ENCODE peak calls at places on chromosomes 4 and X, in eight cellular contexts. H, I, J, B, V, R, K and W are unnamed samples.
A peak's percentile ranks its signal among the peaks of the same experiment; 100 is the strongest.

GRCh38 chrX:11108253-11108941 is 2.7 kb upstream of the HCCS start:
- DNase-seq in V (no peak), R (no peak), K (no peak), I (no peak), J (no peak), H (no peak), B (no peak), W (no peak)

GRCh38 chr4:54005475-54005874 is 58.9 kb downstream of the CHIC2 start:
- DNase-seq in J (no peak), B (peak; percentile 58), I (peak; percentile 67), V (no peak), R (no peak), K (no peak), H (no peak), W (no peak)

GRCh38 chrX:57596109-57596870 is 4.5 kb downstream of the ZXDB start:
- DNase-seq in I (peak; percentile 26), V (no peak), B (no peak), J (no peak), H (no peak), R (no peak), K (no peak), W (no peak)

GRCh38 chr4:96016615-96017299 is 176.9 kb downstream of the PDHA2 start:
- DNase-seq in R (no peak), K (peak; percentile 81), B (no peak), V (no peak), I (peak; percentile 62), J (no peak), H (no peak), W (no peak)

GRCh38 chrX:41031256-41031967 is 53.8 kb upstream of the USP9X start:
- DNase-seq in J (no peak), R (no peak), B (no peak), H (no peak), I (no peak), K (no peak), V (no peak), W (no peak)

GRCh38 chr4:113564493-113564892 is 197.0 kb downstream of the CAMK2D start:
- DNase-seq in J (no peak), V (no peak), B (no peak), I (no peak), R (no peak), K (no peak), H (no peak), W (no peak)

GRCh38 chr4:106344324-106344970 is 24.1 kb downstream of the GIMD1 start:
- DNase-seq in K (peak; percentile 27), V (no peak), J (no peak), H (no peak), R (no peak), B (peak; percentile 71), I (peak; percentile 67), W (no peak)

GRCh38 chr4:5144384-5144783 is 93.1 kb downstream of the STK32B start:
- DNase-seq in R (no peak), K (no peak), J (no peak), I (no peak), H (no peak), V (no peak), B (no peak), W (no peak)

GRCh38 chrX:110415440-110416167 is 57.0 kb downstream of the RTL9 start:
- DNase-seq in K (peak; percentile 43), R (no peak), J (no peak), H (no peak), B (peak; percentile 74), I (peak; percentile 78), V (no peak), W (no peak)

GRCh38 chrX:120664081-120664480 is 34.2 kb upstream of the C1GALT1C1 start:
- DNase-seq in B (peak; percentile 13), J (no peak), I (peak; percentile 39), R (no peak), K (peak; percentile 43), H (no peak), V (no peak), W (no peak)

GRCh38 chr4:73413294-73413755 is 9.2 kb downstream of the ALB start:
- DNase-seq in K (no peak), I (no peak), J (no peak), B (no peak), V (no peak), R (no peak), H (no peak), W (no peak)

GRCh38 chrX:65596270-65596669 is 61.7 kb upstream of the LAS1L start:
- DNase-seq in B (peak; percentile 49), V (peak; percentile 27), K (peak; percentile 69), R (no peak), J (peak; percentile 42), H (no peak), I (peak; percentile 44), W (no peak)

DNA sequence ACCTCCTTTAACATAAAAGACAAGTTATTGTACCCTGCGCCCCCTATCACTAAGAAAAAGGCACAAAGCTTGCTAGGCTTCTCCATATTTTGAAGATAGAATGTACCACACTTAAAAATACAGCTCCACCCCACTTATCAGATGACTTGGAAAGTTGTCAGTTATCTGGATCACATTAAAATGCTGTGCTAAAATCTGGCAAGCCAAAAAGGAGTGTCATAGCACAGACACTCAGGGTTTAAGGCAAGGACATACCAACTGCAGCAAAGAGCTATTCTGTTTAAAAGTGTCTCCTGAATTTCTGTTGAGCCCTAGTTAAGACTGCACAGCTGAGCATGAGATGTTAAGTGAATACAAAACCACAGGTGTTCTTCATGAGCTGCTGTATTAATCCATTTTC is 182.5 kb upstream of the FAT4 start:
- DNase-seq in B (no peak), J (no peak), H (no peak), K (no peak), I (peak; percentile 56), V (no peak), R (no peak), W (no peak)
- H3K4me3 ChIP-seq in B (no peak overlapping the region), J (no peak overlapping the region), H (no peak overlapping the region), K (no peak overlapping the region), I (no peak overlapping the region), V (no peak overlapping the region), R (no peak overlapping the region), W (no peak overlapping the region)

GRCh38 chrX:72029473-72030411 is 102.0 kb downstream of the RTL5 start:
- DNase-seq in J (peak; percentile 81), K (peak; percentile 82), R (no peak), B (peak; percentile 90), V (peak; percentile 7), I (peak; percentile 85), H (no peak), W (peak; percentile 56)
- H3K4me3 ChIP-seq in J (no peak overlapping the region), K (no peak overlapping the region), R (no peak overlapping the region), B (no peak overlapping the region), V (no peak overlapping the region), I (no peak overlapping the region), H (no peak overlapping the region), W (peak overlapping the region; percentile 61)

GRCh38 chr4:87934973-87935372 is 40.5 kb upstream of the SPP1 start:
- DNase-seq in B (no peak), I (no peak), J (no peak), R (no peak), H (no peak), K (no peak), V (no peak), W (no peak)
- H3K4me3 ChIP-seq in B (no peak overlapping the region), I (no peak overlapping the region), J (no peak overlapping the region), R (no peak overlapping the region), H (no peak overlapping the region), K (no peak overlapping the region), V (no peak overlapping the region), W (no peak overlapping the region)

GRCh38 chr4:167623241-167623572 is 388.9 kb upstream of the SPOCK3 start:
- DNase-seq in H (no peak), J (no peak), V (no peak), K (no peak), R (no peak), B (no peak), I (peak; percentile 43), W (no peak)
- H3K4me3 ChIP-seq in H (no peak overlapping the region), J (no peak overlapping the region), V (no peak overlapping the region), K (no peak overlapping the region), R (no peak overlapping the region), B (no peak overlapping the region), I (no peak overlapping the region), W (no peak overlapping the region)

DNA sequence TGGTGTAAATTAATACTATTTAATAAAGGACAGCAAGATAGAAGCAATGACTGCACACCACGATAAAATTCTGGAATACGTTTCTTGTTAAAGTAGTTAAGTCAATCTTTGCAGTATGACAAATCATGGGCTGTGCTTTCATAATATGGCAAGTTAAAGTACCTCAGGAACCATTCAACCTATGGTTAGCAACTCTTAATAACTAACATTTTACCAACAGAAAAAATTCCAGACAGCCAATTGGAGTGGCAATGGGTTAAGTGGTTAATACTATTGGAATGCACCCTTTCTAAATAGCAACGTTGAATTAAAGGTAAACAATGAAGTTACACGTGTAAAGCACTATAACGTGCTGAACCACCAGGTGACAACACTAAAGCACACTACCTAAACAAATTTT is 72.4 kb upstream of the ZCCHC13 start:
- DNase-seq in V (no peak), I (no peak), H (no peak), B (no peak), K (peak; percentile 39), J (no peak), R (no peak), W (no peak)
- H3K4me3 ChIP-seq in V (no peak overlapping the region), I (no peak overlapping the region), H (no peak overlapping the region), B (no peak overlapping the region), K (no peak overlapping the region), J (no peak overlapping the region), R (no peak overlapping the region), W (no peak overlapping the region)

GRCh38 chr4:76666940-76667532 is 230.9 kb downstream of the SOWAHB start:
- DNase-seq in J (no peak), H (no peak), I (peak; percentile 12), B (no peak), V (no peak), R (no peak), K (peak; percentile 33), W (no peak)
- H3K4me3 ChIP-seq in J (no peak overlapping the region), H (no peak overlapping the region), I (no peak overlapping the region), B (no peak overlapping the region), V (no peak overlapping the region), R (no peak overlapping the region), K (no peak overlapping the region), W (no peak overlapping the region)

GRCh38 chr4:146349306-146349705 is 135.0 kb downstream of the REELD1 start:
- DNase-seq in I (no peak), J (no peak), V (no peak), H (no peak), K (peak; percentile 38), B (no peak), R (no peak), W (no peak)
- H3K4me3 ChIP-seq in I (no peak overlapping the region), J (no peak overlapping the region), V (no peak overlapping the region), H (no peak overlapping the region), K (no peak overlapping the region), B (no peak overlapping the region), R (no peak overlapping the region), W (no peak overlapping the region)

GRCh38 chr4:165330071-165330470 is 2.6 kb downstream of the MSMO1 start:
- DNase-seq in V (no peak), B (no peak), H (no peak), R (no peak), K (no peak), J (no peak), I (no peak), W (no peak)
- H3K4me3 ChIP-seq in V (no peak overlapping the region), B (no peak overlapping the region), H (no peak overlapping the region), R (no peak overlapping the region), K (no peak overlapping the region), J (peak overlapping the region; percentile 72), I (peak overlapping the region; percentile 39), W (no peak overlapping the region)

DNA sequence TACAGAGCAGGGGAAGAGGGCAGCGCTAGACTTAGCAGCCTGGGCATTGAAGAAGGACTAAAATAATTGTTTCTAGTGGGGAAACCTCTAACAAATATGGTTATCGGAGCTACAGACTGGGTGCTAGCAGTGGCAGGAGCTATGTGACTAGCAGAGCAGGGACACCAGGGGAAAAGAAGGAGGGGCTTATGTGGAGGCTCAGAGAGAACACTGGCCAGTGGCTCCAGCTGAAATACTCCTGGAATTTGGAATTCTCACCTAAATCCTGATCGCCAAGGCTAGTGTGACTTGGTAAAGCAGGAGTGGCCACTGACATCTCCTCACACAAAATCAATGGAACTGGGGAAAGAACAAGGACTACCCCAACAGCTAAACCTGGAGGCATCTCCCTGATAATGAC is 2.0 kb downstream of the TAPT1 start:
- DNase-seq in H (no peak), I (no peak), V (no peak), B (no peak), K (no peak), R (no peak), J (no peak), W (no peak)
- H3K4me3 ChIP-seq in H (peak overlapping the region; percentile 86), I (peak overlapping the region; percentile 92), V (no peak overlapping the region), B (no peak overlapping the region), K (no peak overlapping the region), R (peak overlapping the region; percentile 90), J (peak overlapping the region; percentile 94), W (no peak overlapping the region)